ENCODE peak calls at places on chromosomes 7 and 10, in four cellular contexts. K is suprapubic skin, N is A549, X is fibroblast of pulmonary artery. L is an unnamed sample.

GRCh38 chr7:50696810-50697582 is 85.7 kb downstream of the GRB10 start:
- DNase-seq in K (no peak), N (no peak), X (peak), L (no peak)

GRCh38 chr7:34748244-34749039 is 90.4 kb downstream of the NPSR1 start:
- DNase-seq in K (no peak), N (peak), X (peak), L (peak)

GRCh38 chr10:122461367-122461728 is at the start of gene HTRA1:
- DNase-seq in K (no peak), N (peak), X (peak), L (peak)

GRCh38 chr7:3162286-3162685 is 118.6 kb upstream of the CARD11 start:
- DNase-seq in K (no peak), N (no peak), X (peak), L (no peak)

GRCh38 chr7:158272091-158272490 is 315.5 kb downstream of the PTPRN2 start:
- DNase-seq in K (peak), N (no peak), X (no peak), L (no peak)

GRCh38 chr10:71981024-71981867 is 17.1 kb downstream of the CHST3 start:
- DNase-seq in K (no peak), N (no peak), X (peak), L (peak)

GRCh38 chr10:110918633-110919348 is at the start of gene BBIP1:
- DNase-seq in K (no peak), N (peak), X (peak), L (no peak)

GRCh38 chr7:23343102-23343501 is 44.0 kb downstream of the MALSU1 start:
- DNase-seq in K (no peak), N (no peak), X (no peak), L (no peak)

GRCh38 chr10:25678666-25679065 is 255.4 kb upstream of the MYO3A start:
- DNase-seq in K (no peak), N (no peak), X (peak), L (no peak)

GRCh38 chr7:132386249-132386681 is 190.0 kb downstream of the PLXNA4 start:
- DNase-seq in K (no peak), N (no peak), X (peak), L (peak)

GRCh38 chr7:64890761-64891666 is 12.1 kb upstream of the ZNF273 start:
- DNase-seq in K (peak), N (no peak), X (no peak), L (peak)

GRCh38 chr7:95693551-95694333 is 78.6 kb upstream of the DYNC1I1 start:
- DNase-seq in K (no peak), N (no peak), X (peak), L (no peak)

GRCh38 chr10:101778781-101779543 is 3.0 kb upstream of the FGF8 start:
- DNase-seq in K (peak), N (no peak), X (peak), L (peak)

GRCh38 chr10:131450220-131450765 is 138.8 kb upstream of the TCERG1L start:
- DNase-seq in K (no peak), N (no peak), X (no peak), L (no peak)

GRCh38 chr7:28481131-28481926 is 69.0 kb downstream of the CREB5 start:
- DNase-seq in K (no peak), N (no peak), X (peak), L (peak)

GRCh38 chr10:128286413-128287097 is 160.3 kb upstream of the MKI67 start:
- DNase-seq in K (no peak), N (no peak), X (no peak), L (no peak)

GRCh38 chr10:94125856-94126255 is 132.1 kb downstream of the PLCE1 start:
- DNase-seq in K (no peak), N (no peak), X (peak), L (peak)

GRCh38 chr7:106166651-106167342 is 54.7 kb upstream of the SYPL1 start:
- DNase-seq in K (no peak), N (peak), X (peak), L (peak)

GRCh38 chr10:12252882-12253546 is 57.0 kb downstream of the CDC123 start:
- DNase-seq in K (peak), N (peak), X (no peak), L (no peak)

GRCh38 chr7:104207348-104207730 is 474 bp downstream of the ORC5 start:
- DNase-seq in K (no peak), N (no peak), X (peak), L (peak)

GRCh38 chr7:1725199-1725701 is 55.2 kb downstream of the ELFN1 start:
- DNase-seq in K (no peak), N (no peak), X (no peak), L (peak)

GRCh38 chr10:129756912-129757861 is 206.9 kb downstream of the EBF3 start:
- DNase-seq in K (no peak), N (no peak), X (peak), L (no peak)

GRCh38 chr10:25493122-25493893 is 318.5 kb downstream of the GPR158 start:
- DNase-seq in K (no peak), N (peak), X (peak), L (no peak)

L was measured in AG20443.